ENCODE peak calls at places on chromosomes 16 and 17, in four cellular contexts. One of them, this sample, is unnamed. For H3K9me3 and H3K4me1, the result is how much of the 10 kb centered on the place peaks cover.

GRCh38 chr17:17467720-17468119 is 9.1 kb upstream of the MED9 start:
- DNase-seq in MM.1S: no peak
- DNase-seq in pancreas: no peak
- DNase-seq in spleen: no peak
- DNase-seq in this sample: no peak

GRCh38 chr16:28140788-28141618 is 70.8 kb downstream of the XPO6 start:
- DNase-seq in spleen: no peak
- DNase-seq in pancreas: peak
- DNase-seq in MM.1S: peak
- DNase-seq in this sample: peak

GRCh38 chr16:29848420-29849297 is 14.4 kb downstream of the CDIPT start:
- DNase-seq in spleen: peak
- DNase-seq in MM.1S: peak
- DNase-seq in pancreas: peak
- DNase-seq in this sample: peak

GRCh38 chr17:81666092-81666341 is 388 bp downstream of the OXLD1 start:
- DNase-seq in spleen: no peak
- DNase-seq in pancreas: no peak
- DNase-seq in MM.1S: no peak
- DNase-seq in this sample: no peak

GRCh38 chr16:85800321-85800669 is 800 bp downstream of the COX4I1 start:
- DNase-seq in pancreas: no peak
- DNase-seq in spleen: no peak
- DNase-seq in MM.1S: no peak
- DNase-seq in this sample: no peak

GRCh38 chr16:66228791-66229190 is 137.7 kb upstream of the CDH5 start:
- DNase-seq in spleen: no peak
- DNase-seq in MM.1S: no peak
- DNase-seq in pancreas: no peak
- DNase-seq in this sample: no peak

GRCh38 chr17:9237661-9238301 is 216.5 kb downstream of the NTN1 start:
- DNase-seq in MM.1S: no peak
- DNase-seq in spleen: peak
- DNase-seq in pancreas: no peak
- DNase-seq in this sample: no peak

GRCh38 chr17:80253631-80254395 is 6.8 kb upstream of the RNF213 start:
- DNase-seq in MM.1S: no peak
- DNase-seq in spleen: no peak
- DNase-seq in pancreas: no peak
- DNase-seq in this sample: no peak

GRCh38 chr16:89538286-89538685 is 22.2 kb upstream of the RPL13 start:
- DNase-seq in MM.1S: no peak
- DNase-seq in spleen: no peak
- DNase-seq in pancreas: no peak
- DNase-seq in this sample: no peak

GRCh38 chr17:9291912-9292562 is 270.7 kb downstream of the NTN1 start:
- DNase-seq in spleen: peak
- DNase-seq in MM.1S: no peak
- DNase-seq in pancreas: no peak
- DNase-seq in this sample: no peak

GRCh38 chr17:56305017-56305416 is 151.7 kb downstream of the ANKFN1 start:
- DNase-seq in MM.1S: no peak
- DNase-seq in spleen: no peak
- DNase-seq in pancreas: no peak
- DNase-seq in this sample: no peak

GRCh38 chr17:39199986-39200879 is at the start of gene RPL19:
- DNase-seq in spleen: peak
- DNase-seq in pancreas: peak
- DNase-seq in MM.1S: peak
- DNase-seq in this sample: peak

GRCh38 chr17:1776857-1777256 is 15.0 kb downstream of the SERPINF1 start:
- DNase-seq in spleen: no peak
- DNase-seq in pancreas: no peak
- DNase-seq in MM.1S: no peak
- DNase-seq in this sample: no peak

GRCh38 chr17:74959826-74960738 is 12.5 kb downstream of the HID1 start:
- DNase-seq in MM.1S: no peak
- DNase-seq in spleen: no peak
- DNase-seq in pancreas: no peak
- DNase-seq in this sample: no peak

GRCh38 chr17:63295288-63295687 is 150.8 kb downstream of the CYB561 start:
- DNase-seq in spleen: no peak
- DNase-seq in MM.1S: no peak
- DNase-seq in pancreas: no peak
- DNase-seq in this sample: no peak

GRCh38 chr17:35731932-35732805 is 730 bp downstream of the RASL10B start:
- DNase-seq in spleen: no peak
- DNase-seq in pancreas: no peak
- DNase-seq in MM.1S: no peak
- DNase-seq in this sample: no peak

GRCh38 chr16:66007717-66008116 is 358.8 kb upstream of the CDH5 start:
- DNase-seq in MM.1S: peak
- DNase-seq in pancreas: no peak
- DNase-seq in spleen: no peak
- DNase-seq in this sample: no peak

GRCh38 chr16:64391009-64391663 is 730.7 kb downstream of the CDH11 start:
- DNase-seq in pancreas: no peak
- DNase-seq in MM.1S: no peak
- DNase-seq in spleen: no peak
- DNase-seq in this sample: no peak

GRCh38 chr17:81457917-81458555 is 54.6 kb downstream of the ACTG1 start:
- DNase-seq in MM.1S: no peak
- DNase-seq in spleen: no peak
- DNase-seq in pancreas: no peak
- DNase-seq in this sample: no peak

GRCh38 chr16:49608801-49609200 is 235.2 kb downstream of the C16orf78 start:
- DNase-seq in spleen: no peak
- DNase-seq in pancreas: no peak
- DNase-seq in MM.1S: no peak
- DNase-seq in this sample: no peak

GRCh38 chr17:15475620-15476354 is 8.4 kb upstream of the CDRT4 start:
- DNase-seq in pancreas: no peak
- DNase-seq in spleen: no peak
- DNase-seq in MM.1S: no peak
- DNase-seq in this sample: no peak

GRCh38 chr17:3038941-3039340 is 24.5 kb downstream of the OR1D5 start:
- DNase-seq in MM.1S: no peak
- DNase-seq in pancreas: no peak
- DNase-seq in spleen: peak
- DNase-seq in this sample: no peak

GRCh38 chr17:15973016-15973415 is 26.5 kb downstream of the ZSWIM7 start:
- DNase-seq in MM.1S: no peak
- DNase-seq in pancreas: no peak
- DNase-seq in spleen: no peak
- DNase-seq in this sample: no peak

GRCh38 chr16:11016993-11017392 is 72.6 kb downstream of the CLEC16A start:
- DNase-seq in MM.1S: no peak
- DNase-seq in pancreas: peak
- DNase-seq in spleen: no peak
- DNase-seq in this sample: peak

GRCh38 chr16:16090238-16090637 is 133.1 kb downstream of the ABCC6 start:
- DNase-seq in MM.1S: no peak
- DNase-seq in spleen: no peak
- DNase-seq in pancreas: no peak
- DNase-seq in this sample: no peak

GRCh38 chr17:37726891-37727780 is 17.7 kb downstream of the HNF1B start:
- DNase-seq in spleen: no peak
- DNase-seq in MM.1S: no peak
- DNase-seq in pancreas: peak
- DNase-seq in this sample: no peak

GRCh38 chr17:49434821-49435581 is 20.3 kb upstream of the PHB1 start:
- DNase-seq in MM.1S: peak
- DNase-seq in spleen: no peak
- DNase-seq in pancreas: no peak
- DNase-seq in this sample: no peak

GRCh38 chr16:28180660-28181556 is 30.9 kb downstream of the XPO6 start:
- DNase-seq in MM.1S: no peak
- DNase-seq in pancreas: no peak
- DNase-seq in spleen: no peak
- DNase-seq in this sample: no peak

GRCh38 chr17:11221196-11221595 is 19.8 kb upstream of the SHISA6 start:
- DNase-seq in spleen: peak
- DNase-seq in pancreas: no peak
- DNase-seq in MM.1S: no peak
- DNase-seq in this sample: no peak

GRCh38 chr17:37519241-37519985 is 29.7 kb downstream of the DUSP14 start:
- DNase-seq in pancreas: no peak
- DNase-seq in MM.1S: no peak
- DNase-seq in spleen: no peak
- DNase-seq in this sample: no peak

GRCh38 chr16:90046971-90047713 is 27.9 kb upstream of the DBNDD1 start:
- DNase-seq in spleen: no peak
- DNase-seq in MM.1S: no peak
- DNase-seq in pancreas: peak
- DNase-seq in this sample: peak

GRCh38 chr17:65405563-65405962 is 155.9 kb downstream of the AXIN2 start:
- DNase-seq in pancreas: no peak
- DNase-seq in spleen: no peak
- DNase-seq in MM.1S: no peak
- DNase-seq in this sample: no peak

GRCh38 chr17:44314869-44315661 is 6.7 kb downstream of the RUNDC3A start:
- DNase-seq in pancreas: no peak
- DNase-seq in spleen: no peak
- DNase-seq in MM.1S: peak
- DNase-seq in this sample: no peak

GRCh38 chr17:64240741-64241347 is 22.2 kb downstream of the TEX2 start:
- DNase-seq in spleen: no peak
- DNase-seq in MM.1S: no peak
- DNase-seq in pancreas: no peak
- DNase-seq in this sample: peak

GRCh38 chr17:2237521-2237921 is 66.1 kb downstream of the SMG6 start:
- DNase-seq in MM.1S: no peak
- DNase-seq in pancreas: no peak
- DNase-seq in spleen: no peak
- DNase-seq in this sample: no peak

GRCh38 chr17:57940653-57941329 is 14.4 kb downstream of the CUEDC1 start:
- DNase-seq in pancreas: no peak
- DNase-seq in MM.1S: no peak
- DNase-seq in spleen: no peak
- DNase-seq in this sample: no peak

DNA sequence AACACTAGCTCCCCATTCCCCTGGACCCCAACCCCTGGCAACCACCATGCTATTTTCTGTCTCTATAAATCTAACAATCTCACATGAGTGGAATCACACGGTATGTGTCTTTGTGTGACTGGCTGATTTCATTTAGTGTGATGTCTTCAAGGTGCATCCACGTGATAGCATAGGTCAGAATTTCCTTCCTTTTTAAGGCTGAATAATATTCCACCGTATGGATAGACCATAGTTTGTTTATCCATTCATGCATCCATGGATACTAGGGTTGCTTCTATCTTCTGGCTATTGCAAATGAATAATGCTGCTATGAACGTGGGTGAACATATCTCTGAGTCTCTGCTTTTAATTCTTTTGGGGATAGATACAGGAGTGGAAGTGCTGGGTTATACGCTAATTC is 43.9 kb downstream of the TMEM235 start:
- DNase-seq in spleen: no peak
- DNase-seq in MM.1S: no peak
- DNase-seq in pancreas: no peak
- DNase-seq in this sample: no peak
- H3K9me3 ChIP-seq in spleen: under half
- H3K9me3 ChIP-seq in MM.1S: under half
- H3K9me3 ChIP-seq in pancreas: under half
- H3K9me3 ChIP-seq in this sample: under half

GRCh38 chr16:82037666-82038065 is 2.6 kb downstream of the HSD17B2 start:
- DNase-seq in spleen: no peak
- DNase-seq in pancreas: no peak
- DNase-seq in MM.1S: no peak
- DNase-seq in this sample: no peak
- H3K4me3 ChIP-seq in spleen: no peak
- H3K4me3 ChIP-seq in pancreas: peak
- H3K4me3 ChIP-seq in MM.1S: no peak
- H3K4me3 ChIP-seq in this sample: no peak

DNA sequence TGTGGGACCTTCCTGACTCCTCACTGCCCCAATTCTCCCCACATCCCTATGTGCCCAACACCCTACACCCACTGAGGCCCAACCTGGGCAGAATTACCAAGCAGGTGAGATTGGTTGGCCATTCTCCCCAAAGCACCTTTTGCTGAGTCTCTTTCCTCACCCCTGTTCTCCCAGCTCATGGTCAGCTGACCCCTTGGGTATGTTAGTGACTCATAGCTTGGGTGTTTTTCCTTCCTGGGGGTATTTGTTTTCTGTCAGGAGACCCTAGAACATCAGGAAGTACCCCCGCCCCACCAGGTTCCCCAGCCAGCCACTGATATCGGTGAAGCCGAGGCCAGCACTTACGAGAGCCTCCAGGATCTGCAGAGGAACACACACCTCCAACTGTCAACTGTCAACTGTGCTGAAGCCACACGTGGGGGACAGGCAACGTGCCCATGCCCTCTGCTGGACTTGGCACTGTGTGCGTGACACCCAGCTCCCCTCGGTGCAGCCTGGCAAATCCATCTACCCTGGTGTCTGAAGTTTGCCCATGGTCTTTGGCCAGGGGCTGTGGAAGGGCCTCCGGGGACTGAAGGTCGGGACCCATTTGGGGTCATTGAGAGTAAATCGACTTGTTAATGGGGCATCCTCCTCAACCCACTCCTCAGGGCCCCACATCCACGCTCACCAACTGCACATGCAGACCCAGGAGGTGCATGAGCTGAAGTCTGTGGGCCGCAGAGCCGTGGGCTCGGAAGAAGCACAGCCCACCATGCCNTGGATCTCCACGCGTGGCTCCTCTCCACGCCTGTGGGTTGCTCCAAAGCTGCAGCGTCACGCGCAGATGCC is 53.1 kb downstream of the METRNL start:
- DNase-seq in spleen: peak
- DNase-seq in MM.1S: no peak
- DNase-seq in pancreas: no peak
- DNase-seq in this sample: no peak
- H3K4me1 ChIP-seq in spleen: under half
- H3K4me1 ChIP-seq in MM.1S: under half
- H3K4me1 ChIP-seq in pancreas: under half
- H3K4me1 ChIP-seq in this sample: under half

GRCh38 chr16:48583075-48584065 is 26.6 kb downstream of the N4BP1 start:
- DNase-seq in pancreas: no peak
- DNase-seq in spleen: no peak
- DNase-seq in MM.1S: no peak
- DNase-seq in this sample: peak

GRCh38 chr16:48575471-48576050 is 34.4 kb downstream of the N4BP1 start:
- DNase-seq in pancreas: no peak
- DNase-seq in spleen: no peak
- DNase-seq in MM.1S: no peak
- DNase-seq in this sample: no peak

GRCh38 chr16:48586083-48586482 is 23.9 kb downstream of the N4BP1 start:
- DNase-seq in spleen: no peak
- DNase-seq in pancreas: no peak
- DNase-seq in MM.1S: no peak
- DNase-seq in this sample: no peak

GRCh38 chr16:48576927-48577326 is 33.1 kb downstream of the N4BP1 start:
- DNase-seq in pancreas: no peak
- DNase-seq in MM.1S: no peak
- DNase-seq in spleen: no peak
- DNase-seq in this sample: no peak

GRCh38 chr16:48580925-48581500 is 29.0 kb downstream of the N4BP1 start:
- DNase-seq in pancreas: no peak
- DNase-seq in spleen: no peak
- DNase-seq in MM.1S: no peak
- DNase-seq in this sample: no peak
- H3K9me3 ChIP-seq in pancreas: under half
- H3K9me3 ChIP-seq in spleen: under half
- H3K9me3 ChIP-seq in MM.1S: under half
- H3K9me3 ChIP-seq in this sample: under half

GRCh38 chr16:48358419-48358818 is 26.8 kb downstream of the SIAH1 start:
- DNase-seq in MM.1S: no peak
- DNase-seq in spleen: no peak
- DNase-seq in pancreas: no peak
- DNase-seq in this sample: no peak
- H3K4me3 ChIP-seq in MM.1S: no peak
- H3K4me3 ChIP-seq in spleen: no peak
- H3K4me3 ChIP-seq in pancreas: no peak
- H3K4me3 ChIP-seq in this sample: no peak